ENCODE peak calls at places on chromosome 10, in six cellular contexts. P is stimulated activated CD4-positive, alpha-beta T cell treated with anti-CD3 and anti-CD28 coated beads, Interleukin-12 subunit alpha, Interleukin-12 subunit beta, amount 100 ng/mL, for 4 hours; C is SK-MEL-5; G is lung microvascular endothelial cell; F is NCI-H1436; K is substantia nigra. X is an unnamed sample.
A peak's percentile ranks its signal among the peaks of the same experiment; 100 is the strongest.

GRCh38 chr10:26048756-26049155 is 114.7 kb downstream of the MYO3A start:
- DNase-seq in F (no peak), G (no peak), K (no peak), P (no peak), C (no peak), X (no peak)

GRCh38 chr10:36533316-36533715 is 592.1 kb upstream of the ANKRD30A start:
- DNase-seq in G (no peak), F (no peak), C (no peak), K (no peak), P (no peak), X (no peak)

GRCh38 chr10:132437511-132437910 is 40.5 kb downstream of the PWWP2B start:
- DNase-seq in G (no peak), C (no peak), F (no peak), P (no peak), K (no peak), X (no peak)

GRCh38 chr10:77800738-77801266 is 125.8 kb downstream of the DLG5 start:
- DNase-seq in C (no peak), F (no peak), P (no peak), K (no peak), G (no peak), X (no peak)

GRCh38 chr10:108970016-108970415 is 953.3 kb downstream of the XPNPEP1 start:
- DNase-seq in C (no peak), F (no peak), G (peak; percentile 1), P (no peak), K (no peak), X (peak; percentile 66)

GRCh38 chr10:33005322-33006282 is 47.6 kb upstream of the ITGB1 start:
- DNase-seq in G (peak; percentile 93), K (peak; percentile 11), P (peak; percentile 43), C (peak; percentile 62), F (peak; percentile 51), X (peak; percentile 85)

GRCh38 chr10:84818956-84819355 is 490.6 kb downstream of the CCSER2 start:
- DNase-seq in G (no peak), K (no peak), C (no peak), P (no peak), F (no peak), X (no peak)

GRCh38 chr10:659710-660141 is 29.7 kb downstream of the DIP2C start:
- DNase-seq in G (peak; percentile 30), F (no peak), P (no peak), C (peak; percentile 89), K (no peak), X (peak; percentile 21)

GRCh38 chr10:20232079-20232478 is 415.8 kb downstream of the PLXDC2 start:
- DNase-seq in K (no peak), G (no peak), P (no peak), C (no peak), F (no peak), X (no peak)

GRCh38 chr10:95305606-95306385 is 15.0 kb upstream of the PDLIM1 start:
- DNase-seq in C (no peak), P (no peak), G (no peak), K (no peak), F (no peak), X (no peak)